ENCODE peak calls at places on chromosomes 4 and X, in seven cellular contexts. W, X, T, C, D, R and H are unnamed samples.

GRCh38 chrX:37320541-37321203 is 28.5 kb upstream of the PRRG1 start:
- DNase-seq in W (no peak), X (no peak), T (no peak), C (no peak), D (no peak), R (no peak), H (no peak)

GRCh38 chr4:176781739-176782100 is 11.0 kb downstream of the VEGFC start:
- DNase-seq in W (no peak), X (no peak), T (no peak), C (no peak), D (no peak), R (no peak), H (no peak)

GRCh38 chrX:101619336-101619735 is 1.5 kb upstream of the ARMCX6 start:
- DNase-seq in W (no peak), X (no peak), T (no peak), C (peak), D (no peak), R (no peak), H (no peak)

GRCh38 chrX:35726176-35726575 is 72.0 kb upstream of the MAGEB16 start:
- DNase-seq in W (no peak), X (no peak), T (no peak), C (peak), D (no peak), R (no peak), H (no peak)

GRCh38 chrX:155009994-155010472 is 12.5 kb downstream of the F8 start:
- DNase-seq in W (no peak), X (no peak), T (no peak), C (no peak), D (no peak), R (no peak), H (no peak)

GRCh38 chr4:173119818-173120217 is 48.8 kb upstream of the GALNT7 start:
- DNase-seq in W (no peak), X (no peak), T (no peak), C (no peak), D (no peak), R (no peak), H (no peak)

GRCh38 chr4:8076023-8076422 is 82.6 kb downstream of the ABLIM2 start:
- DNase-seq in W (no peak), X (no peak), T (no peak), C (no peak), D (no peak), R (no peak), H (no peak)

GRCh38 chr4:137454767-137455166 is 77.5 kb downstream of the PCDH18 start:
- DNase-seq in W (no peak), X (no peak), T (no peak), C (no peak), D (no peak), R (no peak), H (no peak)

GRCh38 chrX:150602743-150603142 is 34.3 kb downstream of the MTM1 start:
- DNase-seq in W (no peak), X (no peak), T (no peak), C (no peak), D (no peak), R (no peak), H (no peak)

GRCh38 chr4:139767168-139767567 is 101.5 kb downstream of the MGST2 start:
- DNase-seq in W (no peak), X (no peak), T (no peak), C (no peak), D (no peak), R (no peak), H (no peak)

GRCh38 chrX:138858438-138858837 is 146.9 kb upstream of the FGF13 start:
- DNase-seq in W (no peak), X (no peak), T (no peak), C (no peak), D (no peak), R (peak), H (no peak)

GRCh38 chr4:152591361-152591760 is 55.5 kb upstream of the FBXW7 start:
- DNase-seq in W (peak), X (no peak), T (peak), C (peak), D (peak), R (no peak), H (no peak)

GRCh38 chrX:51420610-51421009 is 75.8 kb downstream of the NUDT11 start:
- DNase-seq in W (no peak), X (peak), T (no peak), C (peak), D (no peak), R (peak), H (no peak)

GRCh38 chr4:6889101-6889735 is 20.4 kb upstream of the TBC1D14 start:
- DNase-seq in W (no peak), X (no peak), T (no peak), C (no peak), D (peak), R (no peak), H (no peak)

GRCh38 chr4:118224239-118224829 is 128.5 kb downstream of the PRSS12 start:
- DNase-seq in W (no peak), X (peak), T (no peak), C (peak), D (no peak), R (peak), H (no peak)

GRCh38 chr4:94548571-94548970 is 96.8 kb downstream of the PDLIM5 start:
- DNase-seq in W (no peak), X (no peak), T (no peak), C (peak), D (no peak), R (peak), H (no peak)

GRCh38 chr4:84870398-84871163 is 95.9 kb downstream of the WDFY3 start:
- DNase-seq in W (no peak), X (peak), T (no peak), C (peak), D (no peak), R (no peak), H (no peak)
- H3K4me3 ChIP-seq in W (no peak), X (no peak), T (no peak), C (peak), D (no peak), R (no peak), H (no peak)

GRCh38 chr4:19429684-19430083 is 822.0 kb upstream of the SLIT2 start:
- DNase-seq in W (no peak), X (no peak), T (no peak), C (peak), D (no peak), R (no peak), H (no peak)
- TF ChIP-seq POLR2AphosphoS5 in W (no peak), X (no peak), T (no peak), C (no peak), D (no peak), R (no peak), H (no peak)

DNA sequence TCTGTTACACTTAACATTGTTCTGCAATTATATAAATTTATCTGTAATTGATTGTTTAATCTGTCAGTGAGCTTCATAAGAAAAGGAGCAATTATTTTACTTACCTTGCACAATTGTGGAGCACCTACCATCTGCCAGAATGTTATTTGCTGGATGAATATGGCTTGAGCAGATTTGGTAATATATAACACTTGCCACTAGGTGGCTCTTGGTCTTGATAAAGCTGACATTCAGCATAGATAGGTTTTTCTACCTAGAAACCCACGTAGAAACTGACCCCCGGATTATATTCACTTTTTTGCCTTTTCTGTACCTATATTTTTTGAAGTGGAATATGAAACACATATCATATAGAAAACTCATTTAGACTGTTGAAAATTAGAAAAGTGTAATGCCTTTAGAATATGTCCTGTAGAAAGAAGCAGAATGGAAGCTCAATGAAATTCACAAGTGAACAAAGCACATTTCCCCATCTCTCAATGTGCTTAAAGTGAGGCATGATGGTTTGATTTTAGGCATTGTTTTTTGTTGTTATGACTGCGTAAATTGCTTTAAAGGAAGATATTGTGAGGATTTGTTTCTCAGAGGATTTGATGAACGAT is 9.5 kb downstream of the RBPJ start:
- DNase-seq in W (no peak), X (peak), T (no peak), C (peak), D (no peak), R (peak), H (no peak)
- H3K4me3 ChIP-seq in W (no peak), X (no peak), T (no peak), C (peak), D (no peak), R (no peak), H (no peak)

GRCh38 chr4:165351359-165352130 is 24.1 kb downstream of the MSMO1 start:
- DNase-seq in W (no peak), X (no peak), T (no peak), C (peak), D (no peak), R (no peak), H (no peak)

GRCh38 chr4:165360041-165360782 is 18.6 kb upstream of the CPE start:
- DNase-seq in W (no peak), X (no peak), T (no peak), C (no peak), D (no peak), R (no peak), H (no peak)

GRCh38 chr4:165360985-165361678 is 17.7 kb upstream of the CPE start:
- DNase-seq in W (no peak), X (no peak), T (no peak), C (no peak), D (no peak), R (no peak), H (no peak)

GRCh38 chr4:165359501-165359900 is 19.3 kb upstream of the CPE start:
- DNase-seq in W (no peak), X (no peak), T (no peak), C (no peak), D (no peak), R (no peak), H (no peak)

GRCh38 chr4:165355900-165356300 is 22.9 kb upstream of the CPE start:
- DNase-seq in W (no peak), X (peak), T (no peak), C (peak), D (no peak), R (no peak), H (no peak)
- TF ChIP-seq POLR2AphosphoS5 in W (no peak), X (no peak), T (no peak), C (no peak), D (no peak), R (no peak), H (no peak)

GRCh38 chr4:183098080-183098722 is 856 bp upstream of the WWC2 start:
- DNase-seq in W (peak), X (peak), T (peak), C (peak), D (peak), R (peak), H (peak)

GRCh38 chr4:183098723-183099536 is at the start of gene WWC2:
- DNase-seq in W (peak), X (peak), T (peak), C (peak), D (peak), R (peak), H (peak)

GRCh38 chr4:183100827-183101226 is 1.8 kb downstream of the WWC2 start:
- DNase-seq in W (no peak), X (no peak), T (no peak), C (no peak), D (no peak), R (no peak), H (no peak)

GRCh38 chr4:183100298-183100599 is 1.2 kb downstream of the WWC2 start:
- DNase-seq in W (no peak), X (no peak), T (no peak), C (no peak), D (no peak), R (no peak), H (no peak)

DNA sequence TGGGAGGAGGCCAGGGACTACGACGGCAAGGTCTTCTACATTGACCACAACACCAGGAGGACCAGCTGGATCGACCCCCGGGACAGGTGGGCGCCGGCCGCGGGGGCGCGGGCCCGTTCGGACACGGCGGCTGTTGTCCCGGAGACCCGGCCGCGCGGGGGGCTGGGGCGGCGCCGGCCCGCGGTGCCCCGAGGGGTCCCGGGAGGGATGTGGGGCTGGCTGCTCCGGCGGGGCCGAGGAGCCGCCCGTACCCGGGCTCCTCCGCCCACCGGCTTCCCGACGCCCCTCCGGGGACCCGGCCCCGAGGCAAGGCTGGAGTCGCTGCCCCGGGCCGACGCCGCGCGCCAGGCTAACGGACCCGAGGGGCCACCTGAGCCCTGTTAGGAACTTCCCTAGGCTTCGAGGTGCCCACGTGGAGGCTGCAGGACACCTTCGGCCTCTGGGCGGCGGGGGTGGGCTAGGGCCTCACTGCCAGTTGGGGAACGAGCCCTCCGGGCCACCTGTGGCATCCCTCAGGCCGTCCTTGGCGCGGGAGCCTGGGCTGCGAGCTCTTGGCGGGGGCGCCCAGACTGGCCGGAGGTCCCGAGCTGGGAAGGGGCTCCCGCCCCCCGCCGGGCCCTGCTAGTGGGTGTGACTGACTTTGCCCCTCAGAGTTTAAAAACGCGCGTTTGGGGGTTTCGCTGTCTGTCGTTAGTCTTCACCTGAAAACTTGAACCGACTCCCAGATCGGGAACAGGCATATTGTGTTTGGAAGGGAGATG is 660 bp downstream of the WWC2 start:
- DNase-seq in W (no peak), X (no peak), T (no peak), C (peak), D (peak), R (peak), H (no peak)
- H3K4me3 ChIP-seq in W (peak), X (peak), T (peak), C (peak), D (peak), R (peak), H (peak)

GRCh38 chrX:1659664-1660461 is 45.0 kb downstream of the ASMT start:
- DNase-seq in W (no peak), X (no peak), T (no peak), C (no peak), D (no peak), R (no peak), H (no peak)

GRCh38 chrX:1657367-1658082 is 42.7 kb downstream of the ASMT start:
- DNase-seq in W (no peak), X (no peak), T (peak), C (no peak), D (no peak), R (no peak), H (no peak)

GRCh38 chrX:1658083-1658463 is 43.2 kb downstream of the ASMT start:
- DNase-seq in W (no peak), X (no peak), T (no peak), C (no peak), D (no peak), R (no peak), H (no peak)

GRCh38 chrX:1661048-1661921 is 46.4 kb downstream of the ASMT start:
- DNase-seq in W (no peak), X (no peak), T (peak), C (peak), D (peak), R (peak), H (no peak)

GRCh38 chrX:1661922-1662221 is 47.0 kb downstream of the ASMT start:
- DNase-seq in W (no peak), X (no peak), T (no peak), C (no peak), D (no peak), R (no peak), H (no peak)
- TF ChIP-seq POLR2AphosphoS5 in W (no peak), X (no peak), T (no peak), C (no peak), D (no peak), R (no peak), H (no peak)

GRCh38 chrX:134658421-134658896 is at the start of gene PLAC1:
- DNase-seq in W (no peak), X (no peak), T (no peak), C (no peak), D (no peak), R (no peak), H (no peak)
- H3K4me3 ChIP-seq in W (no peak), X (no peak), T (no peak), C (no peak), D (no peak), R (no peak), H (no peak)

DNA sequence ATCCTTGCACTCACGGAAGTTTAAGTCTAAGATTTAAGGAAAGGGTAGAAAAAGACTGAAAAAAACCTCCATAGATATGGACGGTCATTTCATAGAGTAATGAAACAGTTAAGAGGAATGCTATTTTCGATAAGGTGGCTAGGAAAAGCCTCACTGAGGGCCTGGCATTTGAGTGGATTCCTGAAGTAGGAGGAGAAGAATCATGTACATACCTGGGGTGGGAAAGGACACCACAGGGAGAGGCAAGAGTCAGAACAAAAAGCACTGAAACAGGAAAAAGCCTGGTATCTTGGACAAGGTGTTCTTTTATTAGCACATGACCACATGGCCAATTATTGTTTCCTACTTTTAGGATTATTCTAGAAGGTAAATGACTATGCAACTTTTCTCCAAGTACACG is 547.2 kb upstream of the DIPK2B start:
- DNase-seq in W (no peak), X (no peak), T (no peak), C (no peak), D (no peak), R (no peak), H (no peak)
- TF ChIP-seq POLR2AphosphoS5 in W (no peak), X (no peak), T (no peak), C (no peak), D (no peak), R (no peak), H (no peak)